ENCODE peak calls at places on chromosomes 4 and X, in five cellular contexts. W, B, C, F and Z are unnamed samples.

GRCh38 chr4:131609039-131609438 is 1540.1 kb upstream of the PCDH10 start:
- DNase-seq in W (no peak), B (no peak), C (no peak), F (no peak), Z (no peak)

GRCh38 chrX:48509245-48509590 is 426 bp downstream of the PORCN start:
- DNase-seq in C (no peak), B (no peak), F (no peak), W (no peak), Z (no peak)

GRCh38 chr4:48570646-48571220 is 80.7 kb downstream of the ZAR1 start:
- DNase-seq in W (no peak), C (no peak), B (no peak), F (no peak), Z (no peak)

GRCh38 chr4:80154547-80154933 is 42.8 kb upstream of the PRDM8 start:
- DNase-seq in B (no peak), F (no peak), W (no peak), C (no peak), Z (no peak)

GRCh38 chrX:151596282-151596681 is 32.8 kb downstream of the PASD1 start:
- DNase-seq in F (peak), C (no peak), W (no peak), B (no peak), Z (no peak)

GRCh38 chr4:141548791-141549190 is 87.6 kb upstream of the IL15 start:
- DNase-seq in B (no peak), W (no peak), F (no peak), C (no peak), Z (no peak)

GRCh38 chr4:177001271-177002175 is 208.8 kb upstream of the VEGFC start:
- DNase-seq in F (no peak), W (no peak), B (no peak), C (no peak), Z (no peak)

GRCh38 chr4:171948038-171948437 is 134.8 kb downstream of the GALNTL6 start:
- DNase-seq in B (no peak), F (no peak), C (no peak), W (no peak), Z (no peak)

GRCh38 chr4:178941975-178942374 is 1499.7 kb upstream of the AGA start:
- DNase-seq in W (no peak), F (no peak), C (no peak), B (no peak), Z (no peak)

GRCh38 chr4:8647626-8648025 is 55.1 kb downstream of the CPZ start:
- DNase-seq in C (peak), F (no peak), B (no peak), W (no peak), Z (no peak)

GRCh38 chr4:17273047-17273446 is 238.8 kb downstream of the QDPR start:
- DNase-seq in C (no peak), F (no peak), W (no peak), B (no peak), Z (no peak)

GRCh38 chr4:77376788-77377460 is 219.9 kb downstream of the CCNG2 start:
- DNase-seq in W (no peak), B (no peak), C (no peak), F (no peak), Z (no peak)

GRCh38 chr4:176498857-176499256 is 179.1 kb downstream of the SPCS3 start:
- DNase-seq in C (no peak), W (no peak), F (no peak), B (no peak), Z (no peak)

GRCh38 chr4:158870282-158871049 is 101.6 kb downstream of the FNIP2 start:
- DNase-seq in C (peak), W (no peak), F (no peak), B (no peak), Z (no peak)

GRCh38 chr4:110208419-110208818 is 10.0 kb upstream of the ELOVL6 start:
- DNase-seq in B (no peak), C (no peak), W (no peak), F (no peak), Z (no peak)

GRCh38 chrX:55057691-55058249 is 17.1 kb upstream of the PAGE2B start:
- DNase-seq in B (peak), F (peak), C (peak), W (no peak), Z (no peak)

GRCh38 chrX:101265869-101266428 is 25.2 kb downstream of the TAF7L start:
- DNase-seq in F (no peak), B (no peak), W (no peak), C (no peak), Z (no peak)

GRCh38 chrX:74180716-74181115 is 123.3 kb upstream of the ZCCHC13 start:
- DNase-seq in F (no peak), C (no peak), W (no peak), B (no peak), Z (no peak)

GRCh38 chrX:150355898-150356297 is 7.2 kb upstream of the MAMLD1 start:
- DNase-seq in W (no peak), C (no peak), F (no peak), B (no peak), Z (no peak)

GRCh38 chrX:112867570-112867969 is 26.9 kb upstream of the AMOT start:
- DNase-seq in W (no peak), C (no peak), F (no peak), B (no peak), Z (no peak)

GRCh38 chrX:131792356-131792749 is 230.7 kb upstream of the STK26 start:
- DNase-seq in B (no peak), C (no peak), F (no peak), W (no peak), Z (no peak)

DNA sequence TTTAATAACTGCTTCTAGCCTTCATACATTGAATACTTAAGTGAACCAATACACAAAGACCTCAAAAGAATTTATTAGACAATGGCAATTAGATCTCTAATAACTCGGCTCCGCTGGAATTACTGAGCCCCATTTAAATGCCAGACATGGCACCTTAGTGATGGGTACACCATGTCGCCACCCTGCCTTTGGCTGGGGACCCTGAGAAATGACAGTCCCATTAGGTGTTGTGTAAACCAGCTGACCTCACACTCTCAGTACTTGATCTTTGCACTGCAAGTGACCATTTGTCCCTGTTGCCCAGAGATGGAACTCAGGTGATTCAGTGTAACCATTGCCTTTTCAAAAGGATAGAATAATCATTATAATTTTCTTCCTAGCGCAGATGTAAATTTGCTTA is 144.6 kb upstream of the SMARCAD1 start:
- DNase-seq in C (no peak), B (no peak), F (no peak), W (no peak), Z (no peak)
- TF ChIP-seq TAF1 in C (no peak), B (no peak), F (no peak), W (no peak), Z (no peak)

GRCh38 chr4:127880764-127881564 is at the start of gene PLK4:
- DNase-seq in C (peak), F (peak), B (peak), W (peak), Z (peak)
- TF ChIP-seq POLR2A in C (peak), F (peak), B (peak), W (peak), Z (peak)

GRCh38 chr4:73676881-73677323 is 56.7 kb upstream of the RASSF6 start:
- DNase-seq in B (no peak), C (no peak), W (no peak), F (no peak), Z (no peak)
- TF ChIP-seq TAF1 in B (no peak), C (no peak), W (no peak), F (no peak), Z (no peak)

DNA sequence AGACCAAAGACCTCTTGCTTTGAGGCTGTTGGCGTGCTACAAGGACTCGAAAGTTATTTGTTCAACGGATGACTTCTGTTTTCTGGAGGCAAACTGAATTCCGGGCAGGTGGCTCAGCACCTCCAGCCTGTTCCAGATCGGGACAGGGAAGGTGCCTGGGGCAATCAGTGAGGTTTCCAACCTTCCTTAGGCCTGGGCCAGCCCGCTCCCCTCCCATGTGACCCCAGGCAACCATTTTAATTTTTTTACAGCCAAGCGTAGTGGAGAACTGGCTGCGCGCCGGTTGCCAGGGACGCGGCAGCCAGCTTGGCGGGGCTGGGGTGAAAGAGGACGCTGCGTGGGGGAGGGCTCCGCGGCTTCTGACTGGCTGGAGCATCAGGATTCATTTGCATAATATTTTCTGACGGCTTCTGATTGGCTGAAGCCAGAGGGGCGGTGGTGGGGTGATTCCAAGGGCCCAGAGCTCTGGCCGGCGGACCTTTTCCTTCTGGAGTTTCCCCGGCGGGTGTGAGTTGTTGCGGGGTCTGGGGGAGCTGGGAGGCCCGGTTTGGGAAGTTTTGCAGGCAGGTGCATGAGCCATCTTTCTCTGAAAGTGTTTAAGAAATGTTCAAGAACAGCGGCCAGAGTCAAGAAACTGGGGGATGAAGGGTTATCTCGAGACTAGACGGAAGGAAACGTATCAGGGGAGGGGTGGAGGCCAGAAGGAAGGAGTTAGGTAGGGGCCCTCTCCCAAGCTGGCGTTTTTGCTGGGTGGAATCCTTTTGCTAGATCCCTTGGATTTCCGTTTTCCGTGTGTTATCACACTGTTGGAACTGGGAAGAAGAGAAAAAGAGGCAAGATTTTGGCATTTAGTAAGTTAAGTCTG is at the start of gene MID1IP1:
- DNase-seq in C (peak), W (peak), F (peak), B (peak), Z (no peak)
- TF ChIP-seq POLR2A in C (peak), W (peak), F (peak), B (peak), Z (no peak)

DNA sequence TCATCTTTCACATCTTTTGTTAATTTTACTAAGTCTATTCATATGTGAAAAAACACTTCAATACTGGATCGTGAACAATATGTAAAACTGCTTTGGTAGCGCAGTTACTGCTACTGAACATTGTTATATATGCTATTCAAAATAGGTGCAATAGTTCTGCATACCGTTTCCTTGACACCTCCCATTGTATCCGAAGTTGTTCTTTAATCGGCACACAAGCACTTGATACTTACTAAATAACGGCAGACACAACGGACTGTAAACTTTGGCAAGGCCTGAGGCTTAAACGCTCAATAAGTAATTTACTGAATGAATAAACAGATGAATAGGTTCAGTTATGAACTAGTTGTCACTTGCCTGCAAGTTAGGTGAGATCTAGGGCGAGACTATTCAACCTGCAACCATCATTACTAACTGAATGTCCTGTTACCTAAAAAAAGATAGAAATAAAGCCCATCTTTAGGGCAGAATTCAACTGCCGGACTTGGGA is 620 bp downstream of the ANAPC10 start:
- DNase-seq in C (no peak), B (no peak), W (no peak), F (no peak), Z (no peak)
- TF ChIP-seq TAF1 in C (no peak), B (no peak), W (no peak), F (no peak), Z (no peak)

GRCh38 chrX:37349131-37350033 is at the start of gene PRRG1:
- DNase-seq in B (peak), W (no peak), F (peak), C (peak), Z (no peak)
- TF ChIP-seq POLR2A in B (peak), W (no peak), F (peak), C (peak), Z (no peak)

GRCh38 chrX:148611993-148612392 is 111.6 kb downstream of the AFF2 start:
- DNase-seq in B (no peak), W (no peak), C (no peak), F (no peak), Z (no peak)

GRCh38 chrX:148612431-148612830 is 112.0 kb downstream of the AFF2 start:
- DNase-seq in B (no peak), C (no peak), F (no peak), W (no peak), Z (no peak)

GRCh38 chrX:148609766-148610698 is 109.6 kb downstream of the AFF2 start:
- DNase-seq in C (no peak), B (no peak), W (no peak), F (no peak), Z (no peak)
- TF ChIP-seq TAF1 in C (no peak), B (no peak), W (no peak), F (no peak), Z (no peak)

GRCh38 chrX:53230116-53230515 is 5.1 kb upstream of the KDM5C start:
- DNase-seq in W (no peak), C (no peak), F (no peak), B (no peak), Z (no peak)

GRCh38 chrX:53224860-53225797 is at the start of gene KDM5C:
- DNase-seq in F (peak), B (peak), W (peak), C (peak), Z (peak)

GRCh38 chrX:53223068-53223693 is 1.8 kb downstream of the KDM5C start:
- DNase-seq in C (no peak), W (no peak), F (peak), B (no peak), Z (no peak)

GRCh38 chrX:53227224-53227765 is 2.3 kb upstream of the KDM5C start:
- DNase-seq in W (no peak), C (no peak), F (no peak), B (no peak), Z (no peak)

DNA sequence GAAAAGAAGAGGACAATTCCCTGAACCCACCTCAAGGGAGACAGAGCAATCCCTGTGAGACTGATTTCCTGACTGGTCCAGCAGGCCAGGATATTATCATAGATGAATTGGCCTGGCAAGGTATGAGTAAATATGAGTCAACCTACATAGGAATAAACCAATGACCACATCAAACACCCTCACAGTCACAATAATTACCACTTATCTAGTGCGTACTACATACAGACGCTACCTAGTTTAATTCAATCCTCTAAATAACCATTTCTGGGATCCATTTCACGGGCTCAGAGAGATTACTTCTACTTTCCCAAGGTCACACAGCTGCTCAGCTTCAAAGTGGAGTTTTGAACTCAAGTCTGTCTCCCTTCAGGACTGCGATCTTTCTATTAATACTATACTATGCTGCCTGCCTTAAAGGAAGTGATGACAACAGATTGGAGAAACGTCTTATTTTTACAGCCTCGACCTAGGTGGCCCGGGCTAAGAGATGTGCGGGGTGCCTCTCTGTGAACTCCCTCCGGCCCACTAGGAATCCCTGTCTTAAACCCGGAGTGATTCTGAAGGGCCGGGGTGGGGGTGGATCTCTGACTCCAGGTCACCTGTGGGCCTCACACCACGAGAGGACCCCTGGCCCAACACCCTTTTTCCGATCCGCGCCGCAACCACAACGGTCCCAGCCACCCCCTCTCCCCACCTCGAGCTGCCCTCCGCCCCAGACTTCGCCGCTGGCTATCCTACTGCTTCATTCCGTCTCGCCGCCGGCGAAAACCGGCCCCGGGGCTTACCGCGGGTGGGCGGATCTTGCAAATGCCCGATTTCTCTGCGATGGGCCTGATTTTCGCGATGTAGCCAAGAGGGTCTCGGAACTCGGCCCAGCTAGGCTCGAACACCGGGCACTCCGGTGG is 800 bp downstream of the KDM5C start:
- DNase-seq in W (no peak), C (peak), F (no peak), B (peak), Z (no peak)
- TF ChIP-seq POLR2A in W (no peak), C (no peak), F (no peak), B (no peak), Z (no peak)

GRCh38 chr4:130031858-130032257 is 935.9 kb downstream of the C4orf33 start:
- DNase-seq in C (no peak), W (no peak), B (no peak), F (no peak), Z (no peak)

GRCh38 chr4:130026185-130026584 is 930.2 kb downstream of the C4orf33 start:
- DNase-seq in F (no peak), C (peak), W (no peak), B (no peak), Z (no peak)

GRCh38 chr4:130025701-130026100 is 929.7 kb downstream of the C4orf33 start:
- DNase-seq in B (no peak), C (no peak), W (no peak), F (no peak), Z (no peak)

GRCh38 chr4:130028552-130028951 is 932.6 kb downstream of the C4orf33 start:
- DNase-seq in B (no peak), W (no peak), C (no peak), F (no peak), Z (no peak)

DNA sequence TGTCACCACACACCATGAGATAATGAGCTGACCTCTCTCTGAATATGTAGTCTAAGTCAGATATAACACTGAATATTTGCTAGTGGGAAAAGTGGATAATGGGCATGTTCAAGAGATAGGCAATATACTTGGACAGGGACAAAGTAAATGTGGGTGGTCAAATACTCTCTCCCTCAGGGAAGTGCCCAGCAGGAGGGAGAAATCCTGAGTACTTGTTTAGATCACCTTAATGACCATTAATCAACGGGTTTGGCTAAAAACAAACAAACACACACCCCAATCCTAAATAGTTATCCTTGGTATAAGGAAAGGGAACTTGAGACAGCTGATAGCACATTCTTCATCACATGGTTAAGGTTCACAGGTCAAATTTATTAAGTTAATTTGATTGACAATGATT is 933.5 kb downstream of the C4orf33 start:
- DNase-seq in F (no peak), B (no peak), W (no peak), C (no peak), Z (no peak)
- TF ChIP-seq TAF1 in F (no peak), B (no peak), W (no peak), C (no peak), Z (no peak)

GRCh38 chrX:136768469-136769084 is 12.2 kb downstream of the ARHGEF6 start:
- DNase-seq in C (no peak), B (no peak), F (peak), W (no peak), Z (no peak)
- TF ChIP-seq POLR2A in C (no peak), B (no peak), F (peak), W (no peak), Z (no peak)